ENCODE peak calls at places on chromosome 22, in ten cellular contexts. One of them, this sample, is unnamed. For H3K27me3, the result is how much of the 10 kb centered on the place peaks cover.

GRCh38 chr22:21564411-21564810 is 3.1 kb upstream of the UBE2L3 start:
- DNase-seq in mesenchymal stem cell: no peak
- DNase-seq in adrenal gland: no peak
- DNase-seq in hepatocyte: no peak
- DNase-seq in SJSA1: no peak
- DNase-seq in PC-9: no peak
- DNase-seq in CD4-positive, alpha-beta memory T cell: no peak
- DNase-seq in heart right ventricle: no peak
- DNase-seq in aorta: peak
- DNase-seq in neuronal stem cell: no peak
- DNase-seq in this sample: no peak

GRCh38 chr22:20781272-20781990 is 7.5 kb downstream of the SERPIND1 start:
- DNase-seq in mesenchymal stem cell: no peak
- DNase-seq in aorta: no peak
- DNase-seq in neuronal stem cell: no peak
- DNase-seq in hepatocyte: no peak
- DNase-seq in SJSA1: no peak
- DNase-seq in adrenal gland: no peak
- DNase-seq in CD4-positive, alpha-beta memory T cell: no peak
- DNase-seq in heart right ventricle: no peak
- DNase-seq in PC-9: no peak
- DNase-seq in this sample: no peak

GRCh38 chr22:39299829-39300178 is 19.6 kb downstream of the RPL3 start:
- DNase-seq in CD4-positive, alpha-beta memory T cell: no peak
- DNase-seq in heart right ventricle: peak
- DNase-seq in neuronal stem cell: no peak
- DNase-seq in hepatocyte: no peak
- DNase-seq in adrenal gland: peak
- DNase-seq in PC-9: no peak
- DNase-seq in aorta: no peak
- DNase-seq in mesenchymal stem cell: peak
- DNase-seq in SJSA1: no peak
- DNase-seq in this sample: no peak

GRCh38 chr22:40595497-40596234 is 40.9 kb downstream of the MRTFA start:
- DNase-seq in CD4-positive, alpha-beta memory T cell: no peak
- DNase-seq in aorta: no peak
- DNase-seq in neuronal stem cell: no peak
- DNase-seq in hepatocyte: no peak
- DNase-seq in SJSA1: no peak
- DNase-seq in PC-9: no peak
- DNase-seq in heart right ventricle: no peak
- DNase-seq in adrenal gland: no peak
- DNase-seq in mesenchymal stem cell: no peak
- DNase-seq in this sample: no peak

GRCh38 chr22:20011123-20011992 is 5.3 kb downstream of the ARVCF start:
- DNase-seq in hepatocyte: no peak
- DNase-seq in CD4-positive, alpha-beta memory T cell: no peak
- DNase-seq in heart right ventricle: no peak
- DNase-seq in neuronal stem cell: no peak
- DNase-seq in adrenal gland: no peak
- DNase-seq in mesenchymal stem cell: no peak
- DNase-seq in aorta: no peak
- DNase-seq in SJSA1: no peak
- DNase-seq in PC-9: no peak
- DNase-seq in this sample: no peak

GRCh38 chr22:29658171-29658570 is 54.7 kb downstream of the NF2 start:
- DNase-seq in heart right ventricle: no peak
- DNase-seq in adrenal gland: no peak
- DNase-seq in aorta: no peak
- DNase-seq in neuronal stem cell: no peak
- DNase-seq in SJSA1: no peak
- DNase-seq in PC-9: no peak
- DNase-seq in CD4-positive, alpha-beta memory T cell: no peak
- DNase-seq in hepatocyte: no peak
- DNase-seq in mesenchymal stem cell: no peak
- DNase-seq in this sample: no peak

GRCh38 chr22:47767403-47767802 is 1005.0 kb downstream of the TBC1D22A start:
- DNase-seq in CD4-positive, alpha-beta memory T cell: no peak
- DNase-seq in neuronal stem cell: no peak
- DNase-seq in PC-9: no peak
- DNase-seq in hepatocyte: no peak
- DNase-seq in adrenal gland: no peak
- DNase-seq in SJSA1: no peak
- DNase-seq in aorta: no peak
- DNase-seq in heart right ventricle: no peak
- DNase-seq in mesenchymal stem cell: no peak
- DNase-seq in this sample: no peak

GRCh38 chr22:20131856-20132685 is 467 bp downstream of the ZDHHC8 start:
- DNase-seq in neuronal stem cell: no peak
- DNase-seq in PC-9: no peak
- DNase-seq in mesenchymal stem cell: no peak
- DNase-seq in SJSA1: no peak
- DNase-seq in aorta: peak
- DNase-seq in hepatocyte: peak
- DNase-seq in heart right ventricle: peak
- DNase-seq in CD4-positive, alpha-beta memory T cell: peak
- DNase-seq in adrenal gland: peak
- DNase-seq in this sample: no peak

GRCh38 chr22:45518580-45518991 is 15.9 kb downstream of the FBLN1 start:
- DNase-seq in neuronal stem cell: no peak
- DNase-seq in aorta: no peak
- DNase-seq in PC-9: peak
- DNase-seq in adrenal gland: no peak
- DNase-seq in heart right ventricle: no peak
- DNase-seq in mesenchymal stem cell: no peak
- DNase-seq in SJSA1: no peak
- DNase-seq in CD4-positive, alpha-beta memory T cell: no peak
- DNase-seq in hepatocyte: no peak
- DNase-seq in this sample: no peak

GRCh38 chr22:40665312-40665711 is 14.0 kb upstream of the MCHR1 start:
- DNase-seq in CD4-positive, alpha-beta memory T cell: no peak
- DNase-seq in PC-9: no peak
- DNase-seq in SJSA1: no peak
- DNase-seq in hepatocyte: no peak
- DNase-seq in mesenchymal stem cell: peak
- DNase-seq in heart right ventricle: peak
- DNase-seq in neuronal stem cell: no peak
- DNase-seq in adrenal gland: no peak
- DNase-seq in aorta: peak
- DNase-seq in this sample: no peak

GRCh38 chr22:37190262-37190780 is 2.3 kb upstream of the C1QTNF6 start:
- DNase-seq in mesenchymal stem cell: peak
- DNase-seq in heart right ventricle: no peak
- DNase-seq in SJSA1: no peak
- DNase-seq in adrenal gland: no peak
- DNase-seq in CD4-positive, alpha-beta memory T cell: no peak
- DNase-seq in hepatocyte: no peak
- DNase-seq in aorta: no peak
- DNase-seq in neuronal stem cell: no peak
- DNase-seq in PC-9: peak
- DNase-seq in this sample: no peak
- H3K27me3 ChIP-seq in mesenchymal stem cell: under half
- H3K27me3 ChIP-seq in heart right ventricle: under half
- H3K27me3 ChIP-seq in SJSA1: under half
- H3K27me3 ChIP-seq in adrenal gland: under half
- H3K27me3 ChIP-seq in CD4-positive, alpha-beta memory T cell: under half
- H3K27me3 ChIP-seq in hepatocyte: under half
- H3K27me3 ChIP-seq in aorta: under half
- H3K27me3 ChIP-seq in neuronal stem cell: under half
- H3K27me3 ChIP-seq in PC-9: under half
- H3K27me3 ChIP-seq in this sample: under half

GRCh38 chr22:50208430-50208938 is 7.7 kb downstream of the SELENOO start:
- DNase-seq in aorta: no peak
- DNase-seq in CD4-positive, alpha-beta memory T cell: no peak
- DNase-seq in adrenal gland: no peak
- DNase-seq in neuronal stem cell: no peak
- DNase-seq in mesenchymal stem cell: no peak
- DNase-seq in PC-9: no peak
- DNase-seq in hepatocyte: no peak
- DNase-seq in heart right ventricle: no peak
- DNase-seq in SJSA1: no peak
- DNase-seq in this sample: no peak

GRCh38 chr22:50208939-50209892 is 8.4 kb downstream of the SELENOO start:
- DNase-seq in mesenchymal stem cell: no peak
- DNase-seq in CD4-positive, alpha-beta memory T cell: no peak
- DNase-seq in adrenal gland: no peak
- DNase-seq in PC-9: no peak
- DNase-seq in aorta: no peak
- DNase-seq in SJSA1: no peak
- DNase-seq in hepatocyte: no peak
- DNase-seq in heart right ventricle: no peak
- DNase-seq in neuronal stem cell: no peak
- DNase-seq in this sample: no peak

GRCh38 chr22:50207383-50208031 is 6.7 kb downstream of the SELENOO start:
- DNase-seq in aorta: no peak
- DNase-seq in PC-9: no peak
- DNase-seq in CD4-positive, alpha-beta memory T cell: no peak
- DNase-seq in adrenal gland: no peak
- DNase-seq in neuronal stem cell: no peak
- DNase-seq in SJSA1: no peak
- DNase-seq in hepatocyte: no peak
- DNase-seq in heart right ventricle: no peak
- DNase-seq in mesenchymal stem cell: no peak
- DNase-seq in this sample: no peak

GRCh38 chr22:50205781-50206569 is 5.2 kb downstream of the SELENOO start:
- DNase-seq in heart right ventricle: no peak
- DNase-seq in hepatocyte: no peak
- DNase-seq in mesenchymal stem cell: no peak
- DNase-seq in CD4-positive, alpha-beta memory T cell: no peak
- DNase-seq in aorta: no peak
- DNase-seq in SJSA1: no peak
- DNase-seq in adrenal gland: no peak
- DNase-seq in neuronal stem cell: no peak
- DNase-seq in PC-9: no peak
- DNase-seq in this sample: no peak

GRCh38 chr22:50206599-50206998 is 5.8 kb downstream of the SELENOO start:
- DNase-seq in heart right ventricle: peak
- DNase-seq in PC-9: no peak
- DNase-seq in neuronal stem cell: no peak
- DNase-seq in aorta: no peak
- DNase-seq in mesenchymal stem cell: peak
- DNase-seq in adrenal gland: no peak
- DNase-seq in SJSA1: no peak
- DNase-seq in CD4-positive, alpha-beta memory T cell: no peak
- DNase-seq in hepatocyte: peak
- DNase-seq in this sample: peak
- H3K27me3 ChIP-seq in heart right ventricle: under half
- H3K27me3 ChIP-seq in PC-9: under half
- H3K27me3 ChIP-seq in neuronal stem cell: under half
- H3K27me3 ChIP-seq in aorta: under half
- H3K27me3 ChIP-seq in mesenchymal stem cell: under half
- H3K27me3 ChIP-seq in adrenal gland: under half
- H3K27me3 ChIP-seq in SJSA1: under half
- H3K27me3 ChIP-seq in CD4-positive, alpha-beta memory T cell: under half
- H3K27me3 ChIP-seq in hepatocyte: under half
- H3K27me3 ChIP-seq in this sample: under half

DNA sequence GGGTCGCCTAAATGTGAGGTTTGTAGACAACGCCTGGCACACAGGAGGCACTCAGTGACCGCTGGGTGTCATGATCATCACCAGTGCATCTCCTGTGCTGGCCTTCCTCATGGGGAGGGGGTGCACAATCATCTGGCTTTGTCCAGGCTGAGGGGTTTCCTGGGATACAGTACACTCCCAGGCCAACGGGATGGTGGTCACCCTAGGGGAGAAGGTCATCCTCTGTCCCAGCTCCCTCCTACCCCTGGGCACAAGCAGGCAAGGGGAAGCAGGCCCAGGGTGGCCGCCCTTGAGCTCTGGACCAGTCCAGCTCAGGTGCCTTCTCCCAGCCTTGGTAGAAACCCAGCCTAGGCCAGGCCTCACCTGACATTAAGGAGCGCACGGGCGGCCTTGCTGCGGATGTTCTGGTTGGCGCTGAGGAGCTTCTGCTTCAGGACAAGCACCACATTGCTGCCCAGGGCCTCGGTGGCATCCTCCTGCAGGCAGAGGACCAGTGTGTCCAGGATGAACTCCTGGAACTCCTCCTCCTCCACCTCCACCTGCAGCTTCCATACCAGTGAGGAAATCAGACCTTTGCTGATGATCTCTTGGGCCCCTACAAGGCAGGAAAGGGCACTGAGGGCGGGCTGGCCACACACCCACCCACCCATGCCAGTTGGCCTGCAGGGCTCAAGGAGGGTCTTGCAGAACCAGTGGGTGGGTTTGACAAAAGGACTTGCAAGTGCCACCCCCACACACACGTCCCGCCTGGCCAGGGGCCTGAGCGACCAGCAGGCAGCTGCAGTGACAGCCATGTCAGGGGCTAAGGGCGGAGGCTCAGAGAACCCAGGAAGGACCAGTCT is 6.6 kb upstream of the GNAZ start:
- DNase-seq in CD4-positive, alpha-beta memory T cell: no peak
- DNase-seq in heart right ventricle: peak
- DNase-seq in SJSA1: no peak
- DNase-seq in adrenal gland: peak
- DNase-seq in mesenchymal stem cell: no peak
- DNase-seq in hepatocyte: peak
- DNase-seq in neuronal stem cell: no peak
- DNase-seq in PC-9: no peak
- DNase-seq in aorta: peak
- DNase-seq in this sample: no peak
- H3K27me3 ChIP-seq in CD4-positive, alpha-beta memory T cell: under half
- H3K27me3 ChIP-seq in heart right ventricle: under half
- H3K27me3 ChIP-seq in SJSA1: under half
- H3K27me3 ChIP-seq in adrenal gland: under half
- H3K27me3 ChIP-seq in mesenchymal stem cell: under half
- H3K27me3 ChIP-seq in hepatocyte: under half
- H3K27me3 ChIP-seq in neuronal stem cell: under half
- H3K27me3 ChIP-seq in PC-9: half or more
- H3K27me3 ChIP-seq in aorta: under half
- H3K27me3 ChIP-seq in this sample: under half

DNA sequence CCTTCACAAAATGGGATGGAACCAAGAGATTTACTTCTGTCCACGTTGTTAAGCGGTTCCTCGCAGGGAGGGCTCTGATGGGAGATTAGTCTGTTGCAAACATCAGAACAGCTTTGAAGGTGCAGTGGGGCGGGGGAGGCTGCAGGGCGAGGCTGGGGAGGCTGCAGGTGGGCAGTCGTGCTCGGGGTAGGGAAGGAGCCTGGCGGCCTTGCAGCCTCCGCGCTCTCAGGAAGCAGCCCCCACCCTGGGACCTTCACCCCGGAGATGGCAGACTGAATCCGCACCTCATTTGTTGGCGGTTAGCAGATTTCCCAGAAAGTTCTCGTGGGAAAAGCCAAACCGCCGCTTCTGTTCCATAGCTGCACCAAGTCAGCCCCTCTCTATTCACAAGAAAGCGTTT is 237.3 kb downstream of the BRD1 start:
- DNase-seq in mesenchymal stem cell: no peak
- DNase-seq in SJSA1: no peak
- DNase-seq in adrenal gland: no peak
- DNase-seq in heart right ventricle: no peak
- DNase-seq in neuronal stem cell: no peak
- DNase-seq in CD4-positive, alpha-beta memory T cell: no peak
- DNase-seq in aorta: peak
- DNase-seq in PC-9: no peak
- DNase-seq in hepatocyte: no peak
- DNase-seq in this sample: no peak
- H3K27me3 ChIP-seq in mesenchymal stem cell: under half
- H3K27me3 ChIP-seq in SJSA1: under half
- H3K27me3 ChIP-seq in adrenal gland: under half
- H3K27me3 ChIP-seq in heart right ventricle: under half
- H3K27me3 ChIP-seq in neuronal stem cell: under half
- H3K27me3 ChIP-seq in CD4-positive, alpha-beta memory T cell: under half
- H3K27me3 ChIP-seq in aorta: under half
- H3K27me3 ChIP-seq in PC-9: half or more
- H3K27me3 ChIP-seq in hepatocyte: under half
- H3K27me3 ChIP-seq in this sample: half or more